ENCODE peak calls at places on chromosome 3, in ten cellular contexts. H is activated naive CD8-positive, alpha-beta T cell treated with anti-CD3 and anti-CD28 coated beads, Interleukin-2, amount 10 ng/mL, durations not matched to agents 7 days and 5 days; X is A172; Z is amniotic stem cell; Y is activated CD4-positive, alpha-beta memory T cell treated with anti-CD3 and anti-CD28 coated beads, Interleukin-2, amount 10 ng/mL, durations not matched to agents 7 days and 5 days; M is effector CD4-positive, alpha-beta T cell; V is DND-41; Q is glutamatergic neuron; G is Calu3; S is omental fat pad. A is an unnamed sample.

GRCh38 chr3:183837390-183837789 is 12.0 kb upstream of the MAP6D1 start:
- DNase-seq in H (no peak), X (no peak), Z (no peak), Y (no peak), M (no peak), V (no peak), Q (no peak), G (no peak), S (no peak), A (no peak)

GRCh38 chr3:194275721-194276120 is 75.4 kb downstream of the CPN2 start:
- DNase-seq in H (no peak), X (no peak), Z (no peak), Y (no peak), M (no peak), V (no peak), Q (peak), G (no peak), S (peak), A (no peak)

GRCh38 chr3:119588112-119588511 is 8.8 kb downstream of the ADPRH start:
- DNase-seq in H (no peak), X (no peak), Z (no peak), Y (no peak), M (no peak), V (no peak), Q (no peak), G (peak), S (peak), A (no peak)

GRCh38 chr3:125652349-125652748 is 57.1 kb upstream of the OSBPL11 start:
- DNase-seq in H (no peak), X (no peak), Z (no peak), Y (no peak), M (no peak), V (no peak), Q (no peak), G (no peak), S (no peak), A (no peak)

GRCh38 chr3:157347577-157348303 is 88.9 kb upstream of the PTX3 start:
- DNase-seq in H (no peak), X (no peak), Z (no peak), Y (no peak), M (no peak), V (no peak), Q (peak), G (no peak), S (no peak), A (no peak)

GRCh38 chr3:61530355-61530754 is 31.0 kb upstream of the PTPRG start:
- DNase-seq in H (no peak), X (peak), Z (no peak), Y (no peak), M (no peak), V (peak), Q (no peak), G (no peak), S (no peak), A (no peak)

GRCh38 chr3:69084326-69084667 is 440 bp upstream of the ARL6IP5 start:
- DNase-seq in H (no peak), X (peak), Z (peak), Y (no peak), M (no peak), V (no peak), Q (no peak), G (no peak), S (no peak), A (no peak)

GRCh38 chr3:66355394-66355793 is 134.6 kb downstream of the SLC25A26 start:
- DNase-seq in H (no peak), X (no peak), Z (no peak), Y (no peak), M (no peak), V (no peak), Q (no peak), G (no peak), S (no peak), A (no peak)

GRCh38 chr3:128276577-128277183 is 123.4 kb downstream of the EEFSEC start:
- DNase-seq in H (no peak), X (no peak), Z (no peak), Y (no peak), M (no peak), V (no peak), Q (no peak), G (no peak), S (no peak), A (no peak)

GRCh38 chr3:188067932-188068331 is 86.0 kb upstream of the LPP start:
- DNase-seq in H (no peak), X (peak), Z (peak), Y (no peak), M (no peak), V (no peak), Q (no peak), G (no peak), S (no peak), A (no peak)

GRCh38 chr3:181715601-181716340 is 4.0 kb downstream of the SOX2 start:
- DNase-seq in H (no peak), X (no peak), Z (no peak), Y (no peak), M (no peak), V (no peak), Q (no peak), G (no peak), S (no peak), A (no peak)

GRCh38 chr3:105907790-105908189 is 39.0 kb upstream of the CBLB start:
- DNase-seq in H (no peak), X (no peak), Z (no peak), Y (no peak), M (no peak), V (no peak), Q (no peak), G (no peak), S (no peak), A (no peak)

GRCh38 chr3:191768421-191768820 is 307.5 kb downstream of the PYDC2 start:
- DNase-seq in H (no peak), X (no peak), Z (no peak), Y (no peak), M (no peak), V (no peak), Q (no peak), G (peak), S (no peak), A (no peak)

GRCh38 chr3:27596334-27596841 is 112.2 kb upstream of the SLC4A7 start:
- DNase-seq in H (no peak), X (peak), Z (no peak), Y (no peak), M (no peak), V (no peak), Q (no peak), G (peak), S (no peak), A (no peak)

GRCh38 chr3:100002599-100003350 is 111.5 kb downstream of the FILIP1L start:
- DNase-seq in H (no peak), X (peak), Z (peak), Y (no peak), M (no peak), V (no peak), Q (no peak), G (peak), S (no peak), A (no peak)

GRCh38 chr3:122978569-122978968 is 49.0 kb downstream of the SEMA5B start:
- DNase-seq in H (no peak), X (no peak), Z (no peak), Y (no peak), M (no peak), V (peak), Q (no peak), G (no peak), S (no peak), A (no peak)

GRCh38 chr3:170471149-170471548 is 52.5 kb downstream of the CLDN11 start:
- DNase-seq in H (no peak), X (no peak), Z (no peak), Y (no peak), M (no peak), V (no peak), Q (no peak), G (no peak), S (no peak), A (no peak)

GRCh38 chr3:82208002-82208710 is 446.7 kb upstream of the GBE1 start:
- DNase-seq in H (no peak), X (no peak), Z (no peak), Y (no peak), M (no peak), V (no peak), Q (no peak), G (no peak), S (no peak), A (no peak)

GRCh38 chr3:123459867-123460266 is 11.0 kb upstream of the ADCY5 start:
- DNase-seq in H (no peak), X (no peak), Z (no peak), Y (no peak), M (no peak), V (no peak), Q (no peak), G (no peak), S (no peak), A (no peak)

GRCh38 chr3:99957086-99957821 is 139.6 kb downstream of the CMSS1 start:
- DNase-seq in H (no peak), X (no peak), Z (no peak), Y (no peak), M (no peak), V (no peak), Q (no peak), G (no peak), S (no peak), A (no peak)

GRCh38 chr3:9179826-9180763 is 69.4 kb downstream of the SRGAP3 start:
- DNase-seq in H (peak), X (no peak), Z (no peak), Y (peak), M (no peak), V (peak), Q (no peak), G (no peak), S (no peak), A (no peak)

GRCh38 chr3:157572559-157573270 is 69.5 kb upstream of the VEPH1 start:
- DNase-seq in H (no peak), X (peak), Z (no peak), Y (no peak), M (no peak), V (peak), Q (no peak), G (peak), S (no peak), A (no peak)

GRCh38 chr3:121855555-121855954 is 20.5 kb downstream of the EAF2 start:
- DNase-seq in H (no peak), X (no peak), Z (no peak), Y (no peak), M (no peak), V (no peak), Q (no peak), G (peak), S (no peak), A (no peak)

GRCh38 chr3:51380601-51381332 is 4.3 kb upstream of the MANF start:
- DNase-seq in H (peak), X (no peak), Z (no peak), Y (no peak), M (no peak), V (no peak), Q (no peak), G (no peak), S (no peak), A (no peak)

GRCh38 chr3:10982782-10983181 is 9.8 kb upstream of the SLC6A1 start:
- DNase-seq in H (no peak), X (no peak), Z (no peak), Y (no peak), M (no peak), V (no peak), Q (no peak), G (peak), S (no peak), A (no peak)

GRCh38 chr3:114404590-114404989 is 110.8 kb downstream of the TIGIT start:
- DNase-seq in H (no peak), X (no peak), Z (no peak), Y (no peak), M (no peak), V (no peak), Q (no peak), G (no peak), S (no peak), A (no peak)

GRCh38 chr3:100027321-100027720 is 87.0 kb downstream of the FILIP1L start:
- DNase-seq in H (no peak), X (no peak), Z (no peak), Y (no peak), M (no peak), V (no peak), Q (no peak), G (no peak), S (no peak), A (no peak)

GRCh38 chr3:124887996-124888298 is 782 bp upstream of the ITGB5 start:
- DNase-seq in H (no peak), X (no peak), Z (no peak), Y (no peak), M (no peak), V (no peak), Q (no peak), G (no peak), S (no peak), A (no peak)

GRCh38 chr3:172040078-172040975 is 949 bp downstream of the FNDC3B start:
- DNase-seq in H (peak), X (peak), Z (peak), Y (peak), M (peak), V (peak), Q (peak), G (peak), S (no peak), A (peak)

A was measured in gastrocnemius medialis.